ENCODE peak calls at places on chromosomes 11 and 22, in four cellular contexts. C is effector memory CD8-positive, alpha-beta T cell; V is Panc1; U is activated T-cell treated with anti-CD3 and anti-CD28 coated beads, Interleukin-2, amount 50 U/mL, for 72 hours. E is an unnamed sample.

GRCh38 chr11:60169264-60169915 is 13.5 kb downstream of the MS4A6A start:
- ATAC-seq in C (no peak), V (no peak), U (no peak), E (no peak)

GRCh38 chr11:1573847-1574255 is 1.8 kb upstream of the DUSP8 start:
- ATAC-seq in C (no peak), V (peak; percentile 80), U (peak; percentile 14), E (peak; percentile 0)

GRCh38 chr11:111427471-111427912 is 48.4 kb upstream of the POU2AF1 start:
- ATAC-seq in C (no peak), V (no peak), U (no peak), E (no peak)

GRCh38 chr11:119910056-119910455 is 181.1 kb upstream of the NECTIN1 start:
- ATAC-seq in C (no peak), V (no peak), U (no peak), E (no peak)

GRCh38 chr11:121539000-121539399 is 86.2 kb upstream of the SORL1-AS1 start:
- ATAC-seq in C (peak; percentile 66), V (no peak), U (no peak), E (peak; percentile 62)

GRCh38 chr22:18071968-18072310 is 5.9 kb upstream of the PEX26 start:
- ATAC-seq in C (no peak), V (no peak), U (no peak), E (no peak)

GRCh38 chr11:119509277-119509841 is 86.4 kb upstream of the THY1 start:
- ATAC-seq in C (no peak), V (no peak), U (peak; percentile 41), E (no peak)

GRCh38 chr11:75718406-75719088 is 909 bp downstream of the MOGAT2 start:
- ATAC-seq in C (no peak), V (no peak), U (no peak), E (no peak)

GRCh38 chr11:118703563-118704106 is 24.2 kb upstream of the TREH start:
- ATAC-seq in C (no peak), V (no peak), U (no peak), E (no peak)

GRCh38 chr11:9139628-9140357 is 48.4 kb upstream of the SCUBE2 start:
- ATAC-seq in C (no peak), V (peak; percentile 49), U (no peak), E (no peak)

GRCh38 chr11:1796297-1797011 is 32.7 kb upstream of the CTSD start:
- ATAC-seq in C (no peak), V (peak; percentile 22), U (no peak), E (no peak)

GRCh38 chr22:43852605-43853327 is 9.5 kb downstream of the SULT4A1 start:
- ATAC-seq in C (no peak), V (no peak), U (no peak), E (no peak)

GRCh38 chr11:12482839-12483238 is 105.5 kb downstream of the PARVA start:
- ATAC-seq in C (no peak), V (no peak), U (no peak), E (no peak)

GRCh38 chr11:118791961-118792578 is 1.1 kb upstream of the DDX6 start:
- ATAC-seq in C (peak; percentile 7), V (peak; percentile 25), U (peak; percentile 8), E (peak; percentile 8)

GRCh38 chr22:39264344-39265116 is 19.7 kb upstream of the PDGFB start:
- ATAC-seq in C (no peak), V (no peak), U (no peak), E (no peak)

GRCh38 chr11:7595016-7595869 is 78.1 kb downstream of the CYB5R2 start:
- ATAC-seq in C (no peak), V (no peak), U (no peak), E (no peak)

GRCh38 chr11:86089659-86090058 is 20.8 kb upstream of the PICALM start:
- ATAC-seq in C (no peak), V (peak; percentile 67), U (no peak), E (no peak)

GRCh38 chr22:47043835-47044721 is 281.6 kb downstream of the TBC1D22A start:
- ATAC-seq in C (no peak), V (peak; percentile 72), U (no peak), E (no peak)

GRCh38 chr11:58898106-58898505 is 41.2 kb upstream of the GLYATL1 start:
- ATAC-seq in C (no peak), V (no peak), U (no peak), E (no peak)

GRCh38 chr11:65416341-65417185 is 6.0 kb upstream of the NEAT1 start:
- ATAC-seq in C (peak; percentile 51), V (peak; percentile 68), U (peak; percentile 29), E (peak; percentile 34)

GRCh38 chr11:113998574-113998973 is 23.7 kb downstream of the HTR3A start:
- ATAC-seq in C (no peak), V (no peak), U (no peak), E (no peak)

GRCh38 chr22:46947516-46948260 is 185.2 kb downstream of the TBC1D22A start:
- ATAC-seq in C (no peak), V (no peak), U (no peak), E (no peak)